ENCODE peak calls at places on chromosomes 12 and 14, in six cellular contexts. C is skeletal muscle cell; Y is NCI-H774; U is stimulated activated CD8-positive, alpha-beta memory T cell treated with anti-CD3 and anti-CD28 coated beads, Interleukin-2, amount 100 ng/mL, for 48 hours; F is NCI-H1105; B is hepatocyte. E is an unnamed sample.
A peak's percentile ranks its signal among the peaks of the same experiment; 100 is the strongest.

GRCh38 chr12:108638141-108638823 is 4.6 kb upstream of the SELPLG start:
- DNase-seq in C (no peak), Y (no peak), U (no peak), F (no peak), B (no peak), E (no peak)

GRCh38 chr12:90940872-90941499 is 14.0 kb downstream of the CCER1 start:
- DNase-seq in C (no peak), Y (peak; percentile 54), U (no peak), F (peak; percentile 49), B (peak; percentile 73), E (peak; percentile 61)

GRCh38 chr12:76158518-76159321 is 74.2 kb upstream of the NAP1L1 start:
- DNase-seq in C (peak; percentile 62), Y (no peak), U (peak; percentile 67), F (no peak), B (peak; percentile 73), E (peak; percentile 74)

GRCh38 chr14:91286530-91286937 is 42.0 kb upstream of the GPR68 start:
- DNase-seq in C (peak; percentile 22), Y (peak; percentile 55), U (peak; percentile 62), F (peak; percentile 54), B (peak; percentile 73), E (peak; percentile 82)

GRCh38 chr14:102729268-102729667 is 48.0 kb upstream of the TRAF3 start:
- DNase-seq in C (no peak), Y (no peak), U (no peak), F (no peak), B (no peak), E (no peak)

GRCh38 chr12:4518106-4518728 is 20.5 kb upstream of the RAD51AP1 start:
- DNase-seq in C (peak; percentile 32), Y (no peak), U (no peak), F (no peak), B (no peak), E (no peak)

GRCh38 chr12:50070314-50071060 is 13.1 kb downstream of the ASIC1 start:
- DNase-seq in C (peak; percentile 43), Y (peak; percentile 55), U (no peak), F (peak; percentile 35), B (peak; percentile 90), E (peak; percentile 86)

GRCh38 chr12:131007031-131007793 is 53.5 kb downstream of the ADGRD1 start:
- DNase-seq in C (no peak), Y (no peak), U (no peak), F (no peak), B (peak; percentile 81), E (no peak)

GRCh38 chr14:95725685-95726336 is 11.9 kb upstream of the TCL1A start:
- DNase-seq in C (no peak), Y (no peak), U (no peak), F (no peak), B (no peak), E (no peak)

GRCh38 chr14:35384386-35385041 is 20.0 kb downstream of the NFKBIA start:
- DNase-seq in C (peak; percentile 96), Y (no peak), U (no peak), F (no peak), B (peak; percentile 79), E (no peak)

GRCh38 chr14:63492391-63492790 is 50.8 kb downstream of the PPP2R5E start:
- DNase-seq in C (no peak), Y (no peak), U (no peak), F (no peak), B (no peak), E (no peak)

GRCh38 chr12:94457331-94457730 is 2.3 kb downstream of the CEP83 start:
- DNase-seq in C (no peak), Y (no peak), U (no peak), F (no peak), B (no peak), E (no peak)

GRCh38 chr12:113094738-113095137 is 38.2 kb downstream of the DTX1 start:
- DNase-seq in C (no peak), Y (no peak), U (no peak), F (no peak), B (no peak), E (no peak)

GRCh38 chr12:20601668-20602280 is 93.4 kb upstream of the SLCO1C1 start:
- DNase-seq in C (peak; percentile 18), Y (peak; percentile 47), U (no peak), F (peak; percentile 43), B (peak; percentile 33), E (peak; percentile 28)

GRCh38 chr12:18723752-18724151 is 14.1 kb downstream of the PLCZ1 start:
- DNase-seq in C (peak; percentile 81), Y (no peak), U (no peak), F (no peak), B (peak; percentile 41), E (peak; percentile 66)

GRCh38 chr12:34212651-34213050 is 190.4 kb downstream of the ALG10 start:
- DNase-seq in C (no peak), Y (no peak), U (no peak), F (no peak), B (no peak), E (no peak)

GRCh38 chr12:4355843-4356327 is 23.6 kb downstream of the FGF23 start:
- DNase-seq in C (no peak), Y (peak; percentile 4), U (peak; percentile 49), F (peak; percentile 33), B (peak; percentile 26), E (peak; percentile 22)

GRCh38 chr12:96036765-96037455 is 1.5 kb upstream of the LTA4H start:
- DNase-seq in C (no peak), Y (no peak), U (no peak), F (no peak), B (no peak), E (no peak)

GRCh38 chr12:109804820-109805761 is 28.1 kb downstream of the TRPV4 start:
- DNase-seq in C (no peak), Y (peak; percentile 40), U (peak; percentile 35), F (peak; percentile 40), B (peak; percentile 63), E (peak; percentile 78)

GRCh38 chr14:32574269-32574668 is 245.2 kb downstream of the AKAP6 start:
- DNase-seq in C (no peak), Y (no peak), U (no peak), F (no peak), B (no peak), E (no peak)

GRCh38 chr14:101544550-101544949 is 16.7 kb upstream of the DIO3 start:
- DNase-seq in C (no peak), Y (no peak), U (no peak), F (no peak), B (no peak), E (no peak)

GRCh38 chr12:4032906-4033628 is 159.9 kb upstream of the PARP11 start:
- DNase-seq in C (no peak), Y (no peak), U (no peak), F (no peak), B (no peak), E (no peak)

GRCh38 chr14:68510201-68510600 is 282.7 kb downstream of the ZFP36L1 start:
- DNase-seq in C (peak; percentile 65), Y (no peak), U (no peak), F (no peak), B (peak; percentile 65), E (no peak)

GRCh38 chr12:6341439-6342139 is at the start of gene TNFRSF1A:
- DNase-seq in C (peak; percentile 55), Y (no peak), U (no peak), F (no peak), B (peak; percentile 88), E (peak; percentile 79)

GRCh38 chr14:76929927-76930326 is 98.6 kb downstream of the IRF2BPL start:
- DNase-seq in C (no peak), Y (no peak), U (no peak), F (no peak), B (no peak), E (no peak)

GRCh38 chr12:112294793-112295192 is 87.4 kb downstream of the HECTD4 start:
- DNase-seq in C (no peak), Y (no peak), U (no peak), F (no peak), B (peak; percentile 8), E (peak; percentile 6)

GRCh38 chr12:33586576-33586975 is 147.0 kb upstream of the SYT10 start:
- DNase-seq in C (peak; percentile 65), Y (no peak), U (no peak), F (no peak), B (no peak), E (no peak)

GRCh38 chr14:106094654-106095189 is 568.3 kb downstream of the TMEM121 start:
- DNase-seq in C (no peak), Y (no peak), U (no peak), F (no peak), B (no peak), E (no peak)